ENCODE peak calls at places on chromosome 3, in six cellular contexts. U, O, L, K, J and S are unnamed samples.
A peak's percentile ranks its signal among the peaks of the same experiment; 100 is the strongest.

GRCh38 chr3:191383104-191383503 is 52.8 kb upstream of the UTS2B start:
- DNase-seq in U (no peak), O (no peak), J (no peak), L (no peak), K (no peak), S (no peak)

GRCh38 chr3:129226374-129226773 is 23.0 kb upstream of the COPG1 start:
- DNase-seq in L (peak; percentile 76), K (peak; percentile 85), J (peak; percentile 65), O (peak; percentile 41), U (peak; percentile 86), S (peak; percentile 99)

GRCh38 chr3:33716227-33716626 is 1.8 kb downstream of the CLASP2 start:
- DNase-seq in U (no peak), K (no peak), J (no peak), L (no peak), O (no peak), S (no peak)

GRCh38 chr3:127730171-127730570 is 57.4 kb downstream of the ABTB1 start:
- DNase-seq in U (no peak), J (no peak), L (no peak), K (no peak), O (no peak), S (no peak)

GRCh38 chr3:17742837-17743659 is 617 bp upstream of the TBC1D5 start:
- DNase-seq in U (no peak), O (no peak), J (peak; percentile 97), K (no peak), L (no peak), S (no peak)

GRCh38 chr3:8460815-8461482 is 40.7 kb upstream of the LMCD1 start:
- DNase-seq in L (no peak), J (no peak), O (no peak), U (no peak), K (no peak), S (no peak)

GRCh38 chr3:14988988-14989394 is 41.6 kb downstream of the NR2C2 start:
- DNase-seq in L (no peak), J (no peak), U (no peak), K (peak; percentile 22), O (no peak), S (no peak)

GRCh38 chr3:39631136-39631535 is 163.7 kb downstream of the MOBP start:
- DNase-seq in O (no peak), J (no peak), U (no peak), K (no peak), L (no peak), S (peak; percentile 18)

GRCh38 chr3:146189519-146190173 is 28.7 kb upstream of the PLOD2 start:
- DNase-seq in K (peak; percentile 72), O (no peak), L (peak; percentile 19), J (no peak), U (no peak), S (peak; percentile 21)

GRCh38 chr3:42780892-42781700 is 8.0 kb upstream of the CCDC13 start:
- DNase-seq in L (no peak), K (peak; percentile 64), J (no peak), U (no peak), O (no peak), S (no peak)

GRCh38 chr3:112653881-112654300 is 12.9 kb upstream of the CCDC80 start:
- DNase-seq in K (peak; percentile 92), O (peak; percentile 28), U (no peak), L (peak; percentile 44), J (no peak), S (no peak)

GRCh38 chr3:10928961-10929471 is 63.5 kb upstream of the SLC6A1 start:
- DNase-seq in L (no peak), J (no peak), K (no peak), U (peak; percentile 2), O (no peak), S (no peak)

GRCh38 chr3:192802957-192803899 is 75.9 kb upstream of the FGF12 start:
- DNase-seq in U (no peak), K (peak; percentile 46), J (no peak), O (no peak), L (no peak), S (no peak)

GRCh38 chr3:167738037-167738436 is 2.5 kb downstream of the SERPINI1 start:
- DNase-seq in O (no peak), K (no peak), J (no peak), U (no peak), L (no peak), S (no peak)

GRCh38 chr3:116836286-116836685 is 126.7 kb downstream of the TUSC7 start:
- DNase-seq in O (no peak), L (no peak), K (no peak), U (no peak), J (no peak), S (no peak)

GRCh38 chr3:64971584-64971983 is 283.8 kb upstream of the ADAMTS9 start:
- DNase-seq in J (no peak), K (no peak), U (no peak), O (no peak), L (no peak), S (no peak)

GRCh38 chr3:70753572-70753971 is 441.1 kb upstream of the MDFIC2 start:
- DNase-seq in L (no peak), U (no peak), K (peak; percentile 18), O (no peak), J (no peak), S (no peak)

GRCh38 chr3:120797857-120798256 is 55.3 kb downstream of the GTF2E1 start:
- DNase-seq in L (no peak), J (no peak), K (no peak), U (no peak), O (no peak), S (no peak)
- H3K4me3 ChIP-seq in L (no peak overlapping the region), J (no peak overlapping the region), K (no peak overlapping the region), U (no peak overlapping the region), O (no peak overlapping the region), S (no peak overlapping the region)

GRCh38 chr3:4977001-4977888 is 2.0 kb upstream of the BHLHE40 start:
- DNase-seq in U (peak; percentile 88), J (peak; percentile 75), O (peak; percentile 88), L (peak; percentile 86), K (peak; percentile 88), S (peak; percentile 94)

GRCh38 chr3:4977889-4978258 is 1.4 kb upstream of the BHLHE40 start:
- DNase-seq in K (no peak), L (no peak), U (no peak), J (no peak), O (no peak), S (no peak)

GRCh38 chr3:4979401-4980228 is at the start of gene BHLHE40:
- DNase-seq in K (no peak), U (no peak), O (no peak), L (no peak), J (no peak), S (no peak)

GRCh38 chr3:4978966-4979400 is 254 bp upstream of the BHLHE40 start:
- DNase-seq in K (peak; percentile 99), L (peak; percentile 94), U (peak; percentile 98), O (peak; percentile 96), J (peak; percentile 94), S (peak; percentile 99)

DNA sequence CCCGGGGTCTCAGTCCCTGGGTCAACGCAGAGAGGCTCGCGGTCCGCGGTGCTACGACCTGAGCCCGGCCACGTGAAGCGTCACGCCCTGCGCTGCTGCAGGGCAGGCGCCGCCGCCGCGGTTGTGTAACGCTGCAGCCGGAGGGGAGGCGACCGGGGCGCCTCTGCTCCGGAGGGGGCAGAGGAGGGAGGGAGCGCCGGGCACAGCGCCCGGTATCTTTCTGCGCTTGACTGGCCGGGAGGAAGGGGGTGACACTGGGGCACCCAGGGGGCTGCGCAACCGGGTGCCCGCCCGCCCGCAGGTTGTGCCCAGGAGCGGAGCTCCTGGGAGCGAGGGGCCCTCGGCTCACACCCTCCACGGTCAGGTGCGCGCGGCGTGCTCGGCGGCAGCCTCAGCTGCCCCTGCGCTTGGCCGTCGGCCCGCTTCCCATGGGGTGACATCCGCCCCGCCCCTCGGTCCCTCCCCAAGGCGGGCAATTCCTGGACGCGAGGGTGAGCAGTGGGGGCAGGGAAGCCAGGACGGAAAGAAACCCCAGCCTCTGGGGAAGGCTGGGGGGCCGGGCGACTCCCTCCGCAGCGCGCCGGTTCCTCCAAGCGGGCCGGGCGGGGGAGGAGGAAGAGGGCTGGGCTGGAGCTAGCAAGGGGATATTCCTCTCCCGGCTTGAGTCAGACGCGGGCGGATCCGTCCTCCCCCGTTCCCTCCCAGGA is 825 bp upstream of the BHLHE40 start:
- DNase-seq in K (peak; percentile 98), L (peak; percentile 98), O (peak; percentile 97), J (peak; percentile 95), U (peak; percentile 97), S (peak; percentile 99)
- TF ChIP-seq POLR2A in K (peak; percentile 6), L (peak; percentile 55), O (peak; percentile 55), J (no peak), U (peak; percentile 92), S (peak; percentile 67)

GRCh38 chr3:136193273-136194043 is 2.7 kb downstream of the MSL2 start:
- DNase-seq in J (no peak), U (peak; percentile 36), L (no peak), O (no peak), K (no peak), S (no peak)
- H3K4me1 ChIP-seq in J (peaks cover 38% of the 10 kb centered on the region), U (peaks cover 45% of the 10 kb centered on the region), L (peaks cover 4% of the 10 kb centered on the region), O (peaks cover 17% of the 10 kb centered on the region), K (peaks cover 19% of the 10 kb centered on the region), S (peaks cover 55% of the 10 kb centered on the region)

DNA sequence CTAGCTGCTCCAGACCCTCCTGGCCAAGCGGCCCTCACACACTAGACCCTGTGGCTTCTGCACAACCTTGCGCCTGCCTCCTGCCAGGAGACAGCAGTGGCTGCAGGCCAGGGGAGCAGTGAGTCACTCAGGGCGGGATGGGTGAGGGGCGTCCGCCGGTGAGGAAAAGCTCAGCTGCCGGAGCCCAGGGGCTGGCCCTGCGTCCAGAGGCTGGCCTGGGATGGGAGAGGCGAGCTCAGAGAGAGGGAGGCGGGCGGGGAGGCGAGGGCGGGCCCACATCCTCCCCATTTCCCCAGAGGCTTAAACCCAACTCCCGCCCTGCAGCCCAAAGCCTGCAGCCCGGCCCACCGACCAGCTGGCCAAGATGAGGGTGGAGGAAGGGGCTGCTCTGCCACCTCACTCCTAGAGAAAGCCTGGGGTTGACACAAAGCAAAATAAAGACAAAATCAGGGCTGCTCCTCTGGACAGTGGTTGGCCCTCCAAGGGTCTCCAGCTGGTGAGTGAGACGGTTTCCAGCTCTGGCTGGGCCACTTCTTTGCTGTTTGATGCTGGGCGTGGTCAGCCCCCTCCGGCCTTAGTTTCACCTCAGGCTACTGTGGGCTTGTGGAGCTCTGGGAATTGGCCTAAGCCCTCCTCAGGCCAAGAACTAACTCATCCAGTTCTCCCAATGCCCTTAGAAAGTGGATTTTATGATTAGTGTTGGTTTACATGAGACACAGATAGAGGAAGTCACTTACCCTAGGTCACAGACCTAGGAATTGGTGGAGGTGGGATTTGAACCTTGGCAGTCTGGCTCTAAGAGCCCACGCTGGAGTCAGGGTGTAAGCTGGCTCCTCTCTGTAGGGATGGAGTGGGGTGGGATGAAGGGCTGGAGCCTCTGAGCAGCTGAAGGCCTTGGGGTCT is 50.6 kb downstream of the IQSEC1 start:
- DNase-seq in U (no peak), L (peak; percentile 84), J (peak; percentile 39), K (peak; percentile 42), O (peak; percentile 86), S (peak; percentile 95)
- H3K4me3 ChIP-seq in U (peak overlapping the region; percentile 13), L (no peak overlapping the region), J (peak overlapping the region; percentile 4), K (no peak overlapping the region), O (no peak overlapping the region), S (no peak overlapping the region)

DNA sequence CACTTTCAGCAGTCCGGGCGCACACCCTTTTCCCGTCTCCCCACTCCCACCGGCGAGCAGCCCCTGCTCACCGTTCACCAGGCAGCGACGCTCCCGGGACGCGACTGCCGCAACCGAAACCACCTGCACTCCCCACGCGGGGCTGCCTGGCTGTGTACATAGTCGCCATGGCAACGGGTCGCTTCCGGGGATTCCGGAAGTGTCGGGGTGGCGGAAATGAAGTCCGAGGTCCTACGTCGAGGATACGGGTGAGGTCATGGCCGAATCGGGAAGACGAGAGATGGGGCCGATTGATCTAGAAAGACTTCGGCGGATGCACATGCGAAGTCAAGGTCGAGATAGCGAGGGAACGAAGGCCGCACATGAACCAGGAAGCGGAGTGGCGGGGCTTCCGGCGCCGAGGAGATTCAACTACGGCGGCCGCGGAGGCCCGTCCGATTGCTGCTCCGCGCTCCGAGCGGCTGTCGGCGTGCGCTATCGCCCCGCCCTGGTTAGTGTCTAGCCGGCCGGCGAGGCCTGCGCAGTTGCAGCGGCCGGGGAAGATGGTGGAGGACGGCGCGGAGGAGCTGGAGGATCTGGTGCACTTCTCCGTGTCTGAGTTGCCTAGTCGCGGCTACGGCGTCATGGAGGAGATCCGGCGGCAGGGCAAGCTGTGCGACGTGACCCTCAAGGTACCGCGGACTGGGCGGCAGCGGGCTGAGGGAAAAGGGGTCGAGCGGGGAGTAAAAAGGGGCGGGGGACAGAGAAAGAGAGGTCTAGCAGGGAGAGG is at the start of the genes KIF9 and KLHL18:
- DNase-seq in K (peak; percentile 93), J (peak; percentile 95), O (peak; percentile 95), L (peak; percentile 91), U (peak; percentile 94), S (peak; percentile 96)
- TF ChIP-seq POLR2A in K (peak; percentile 75), J (no peak), O (peak; percentile 53), L (peak; percentile 46), U (peak; percentile 80), S (peak; percentile 84)